ENCODE peak calls at places on chromosomes 5 and 9, in four cellular contexts. Y is mesendoderm, Q is H1, X is neuronal stem cell. U is an unnamed sample.

GRCh38 chr5:132898094-132898493 is 24.6 kb downstream of the LEAP2 start:
- DNase-seq in Y (no peak), X (no peak), Q (no peak), U (no peak)

GRCh38 chr5:65100846-65101678 is 332.3 kb downstream of the CWC27 start:
- DNase-seq in X (peak; percentile 31), Y (peak; percentile 88), Q (peak; percentile 29), U (peak; percentile 86)

GRCh38 chr9:114098021-114098659 is 952 bp downstream of the KIF12 start:
- DNase-seq in Y (peak; percentile 72), X (peak; percentile 42), Q (no peak), U (no peak)

GRCh38 chr5:128201065-128201926 is 117.7 kb downstream of the SLC12A2 start:
- DNase-seq in X (peak; percentile 64), Q (peak; percentile 41), Y (peak; percentile 78), U (peak; percentile 50)

GRCh38 chr9:29850664-29851063 is 2277.4 kb upstream of the C9orf72 start:
- DNase-seq in X (no peak), Q (no peak), Y (no peak), U (no peak)

GRCh38 chr5:156201793-156202388 is 125.1 kb upstream of the SGCD start:
- DNase-seq in Y (no peak), X (no peak), Q (no peak), U (peak; percentile 83)

GRCh38 chr9:107883496-107884120 is 394.0 kb upstream of the KLF4 start:
- DNase-seq in X (no peak), Y (no peak), Q (no peak), U (no peak)

GRCh38 chr9:130837002-130837511 is 2.0 kb downstream of the ABL1 start:
- DNase-seq in Y (no peak), Q (no peak), X (no peak), U (peak; percentile 67)

GRCh38 chr5:1438871-1439270 is 6.4 kb downstream of the SLC6A3 start:
- DNase-seq in Q (no peak), X (no peak), Y (no peak), U (no peak)

GRCh38 chr5:133086366-133086875 is 34.6 kb downstream of the HSPA4 start:
- DNase-seq in Q (no peak), X (no peak), Y (no peak), U (no peak)

DNA sequence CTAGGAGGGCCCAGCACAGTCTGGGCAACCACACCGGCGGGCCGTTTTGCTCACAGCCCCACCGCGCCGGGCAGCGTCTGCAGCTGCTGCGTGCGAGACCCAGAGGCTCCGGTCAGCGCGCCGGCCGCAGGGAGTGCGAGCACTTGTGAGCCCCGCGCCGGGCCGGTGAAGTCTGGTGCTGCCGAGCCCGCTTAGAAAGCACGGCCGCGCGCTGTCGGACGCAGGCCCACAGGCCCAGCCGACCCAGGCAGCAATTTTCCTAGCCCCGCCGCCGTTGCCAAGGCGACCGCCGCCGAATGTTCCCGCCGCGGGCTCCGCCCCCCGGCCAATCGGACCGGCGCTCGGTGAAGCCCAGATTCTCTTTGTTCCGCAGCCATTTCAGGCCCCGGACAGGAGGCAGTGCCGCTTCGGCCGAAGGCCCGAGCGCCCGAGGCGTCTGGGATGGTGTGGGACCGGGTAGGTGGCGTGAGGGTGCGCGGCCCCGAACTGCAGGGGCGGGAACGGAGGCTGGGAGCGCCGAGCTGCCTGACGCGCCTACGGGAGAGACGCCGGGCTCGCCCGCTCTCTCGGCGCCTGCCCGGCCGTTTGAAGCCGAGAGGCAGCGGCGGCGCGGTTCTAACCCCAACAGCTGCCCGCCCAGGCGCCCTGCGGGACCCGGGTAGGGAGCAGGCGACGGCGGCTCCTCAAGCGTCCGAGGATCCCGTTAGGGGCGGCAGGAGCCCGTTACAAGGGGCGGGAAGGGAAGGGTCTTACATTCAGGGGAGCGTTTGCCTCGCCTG is at the start of gene TNPO1:
- DNase-seq in Q (peak; percentile 84), Y (peak; percentile 96), X (peak; percentile 94), U (peak; percentile 90)
- H2AK5ac ChIP-seq in Q (no peak within 1 kb of the TSS), Y (no peak within 1 kb of the TSS), X (peak within 1 kb of the TSS; percentile 95), U (peak within 1 kb of the TSS; percentile 47)

GRCh38 chr5:74380193-74380592 is 260.3 kb downstream of the ENC1 start:
- DNase-seq in Y (no peak), Q (no peak), X (no peak), U (no peak)
- H2AK5ac ChIP-seq in Y (no peak overlapping the region), Q (no peak overlapping the region), X (no peak overlapping the region), U (no peak overlapping the region)

DNA sequence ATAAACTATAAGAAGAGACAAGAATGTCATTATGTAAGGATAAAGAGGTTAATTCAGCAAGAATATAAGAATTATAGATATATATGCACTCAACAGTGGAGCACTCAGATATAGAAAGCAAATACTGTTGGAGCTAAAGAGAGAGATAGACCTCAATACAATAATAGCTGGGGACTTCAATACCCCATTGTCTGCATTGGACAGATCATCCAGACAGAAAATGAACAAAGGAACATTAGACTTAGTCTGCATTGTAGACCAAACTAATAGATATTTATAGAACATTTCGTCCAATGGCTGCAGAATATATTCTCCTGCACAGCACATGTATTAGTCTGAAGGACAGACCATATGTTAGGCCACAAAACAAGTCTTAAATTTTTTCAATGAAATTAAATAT is 777.1 kb downstream of the CDH18 start:
- DNase-seq in X (no peak), Q (no peak), Y (no peak), U (no peak)
- H2AK5ac ChIP-seq in X (no peak overlapping the region), Q (no peak overlapping the region), Y (no peak overlapping the region), U (no peak overlapping the region)

DNA sequence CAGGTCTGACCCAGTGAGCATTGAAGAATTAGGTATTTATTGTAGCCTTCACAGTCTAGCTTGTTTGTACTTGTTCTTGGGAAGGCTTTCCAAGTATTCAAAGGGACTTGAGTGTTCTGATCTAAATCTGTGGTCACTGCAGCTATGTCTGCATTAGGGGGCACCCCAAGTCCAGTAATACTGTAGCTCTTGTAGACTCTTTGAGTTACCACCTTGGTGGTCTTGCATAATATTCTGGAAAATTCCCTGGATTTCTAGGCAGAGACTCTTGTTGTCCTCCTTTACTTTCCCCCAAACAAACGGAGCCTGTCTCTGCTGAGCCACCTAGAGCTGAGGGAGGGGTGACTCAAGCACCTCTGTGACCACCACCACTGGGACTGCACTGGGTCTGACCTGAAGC is 149.5 kb upstream of the DHFR start:
- DNase-seq in X (no peak), Y (peak; percentile 34), Q (no peak), U (no peak)
- H2AK5ac ChIP-seq in X (no peak overlapping the region), Y (no peak overlapping the region), Q (no peak overlapping the region), U (no peak overlapping the region)

DNA sequence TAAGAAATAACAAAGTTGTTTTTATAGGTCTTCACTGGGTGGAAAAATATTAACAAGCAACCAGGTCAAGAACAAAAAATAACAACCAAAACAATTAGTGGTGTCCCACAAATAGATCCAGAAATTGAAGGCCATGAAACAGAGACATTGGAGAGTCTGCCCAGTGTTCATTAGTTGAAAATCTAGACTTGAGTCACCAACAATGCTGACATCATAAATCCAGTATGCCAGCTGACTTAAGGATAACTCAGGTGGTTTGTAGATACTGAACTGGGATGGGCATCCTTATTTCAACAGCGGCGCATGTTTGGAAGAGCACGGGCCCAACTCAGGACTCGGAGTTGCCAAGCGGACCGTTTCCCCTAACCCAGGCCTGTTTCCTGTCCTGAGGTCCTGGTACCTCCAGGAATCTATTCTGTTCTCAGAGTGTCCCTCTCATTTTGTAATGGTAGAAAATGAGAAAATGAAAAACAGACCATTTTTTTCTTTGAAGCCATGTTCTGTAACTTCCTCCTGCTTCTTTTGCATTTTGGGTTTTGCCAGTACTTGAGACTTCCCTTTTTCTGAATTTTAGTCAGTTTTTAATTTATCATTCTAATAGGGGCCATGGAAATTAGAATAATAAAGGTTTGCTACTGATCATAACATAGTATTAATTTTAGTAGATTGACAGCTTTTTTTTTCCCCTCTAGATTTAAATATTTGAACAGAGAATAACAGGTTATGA is 80.5 kb upstream of the TNFAIP8 start:
- DNase-seq in X (no peak), Q (no peak), Y (no peak), U (peak; percentile 61)
- H2AK5ac ChIP-seq in X (no peak overlapping the region), Q (no peak overlapping the region), Y (no peak overlapping the region), U (no peak overlapping the region)

GRCh38 chr5:110297152-110297670 is 429.3 kb downstream of the TMEM232 start:
- DNase-seq in X (no peak), Q (no peak), Y (no peak), U (no peak)
- H2AK5ac ChIP-seq in X (no peak overlapping the region), Q (no peak overlapping the region), Y (no peak overlapping the region), U (no peak overlapping the region)